ENCODE peak calls at places on chromosomes 1 and 21, in nine cellular contexts. V is H9, F is glutamatergic neuron, Y is GM10248, L is brain microvascular endothelial cell, C is HFF-Myc, Q is suprapubic skin, N is astrocyte, P is GM13977. U is an unnamed sample.

GRCh38 chr1:25541889-25542658 is 1.3 kb upstream of the LDLRAP1 start:
- DNase-seq in P (no peak), N (no peak), L (no peak), F (no peak), C (no peak), V (no peak), Y (no peak), Q (no peak), U (no peak)

GRCh38 chr21:29265690-29266479 is 32.8 kb upstream of the BACH1 start:
- DNase-seq in P (no peak), Y (peak), F (no peak), L (peak), N (no peak), C (no peak), V (no peak), Q (no peak), U (no peak)

GRCh38 chr1:43381609-43382008 is 8.0 kb downstream of the MED8 start:
- DNase-seq in Y (no peak), Q (no peak), L (no peak), N (no peak), V (no peak), P (no peak), C (no peak), F (no peak), U (no peak)

GRCh38 chr1:117664314-117664713 is 58.5 kb downstream of the TENT5C start:
- DNase-seq in V (no peak), C (no peak), Y (peak), N (no peak), L (no peak), P (peak), F (no peak), Q (no peak), U (no peak)

GRCh38 chr1:94479682-94480081 is 61.5 kb downstream of the ABCD3 start:
- DNase-seq in F (no peak), V (no peak), C (no peak), N (no peak), Q (no peak), L (no peak), P (no peak), Y (no peak), U (no peak)

GRCh38 chr1:174297351-174297750 is 138.0 kb downstream of the RABGAP1L start:
- DNase-seq in L (no peak), C (no peak), F (no peak), Y (no peak), Q (no peak), P (no peak), N (no peak), V (peak), U (peak)

GRCh38 chr21:36092676-36093075 is 22.9 kb downstream of the CBR1 start:
- DNase-seq in P (no peak), C (no peak), N (no peak), V (no peak), Q (no peak), L (no peak), F (no peak), Y (no peak), U (no peak)

GRCh38 chr1:68210027-68210426 is 22.3 kb downstream of the WLS start:
- DNase-seq in L (peak), P (no peak), F (no peak), C (no peak), N (no peak), Q (no peak), Y (no peak), V (no peak), U (no peak)

GRCh38 chr1:178947688-178948003 is 76.8 kb upstream of the ANGPTL1 start:
- DNase-seq in N (no peak), L (no peak), F (no peak), Q (no peak), Y (no peak), C (no peak), V (no peak), P (no peak), U (no peak)

GRCh38 chr1:246567258-246568235 is 1.3 kb downstream of the CNST start:
- DNase-seq in L (peak), V (no peak), Q (no peak), C (no peak), F (no peak), P (no peak), N (peak), Y (no peak), U (peak)

GRCh38 chr21:14833952-14834351 is 230.8 kb downstream of the NRIP1 start:
- DNase-seq in C (no peak), Y (no peak), Q (no peak), N (no peak), L (no peak), P (no peak), F (no peak), V (no peak), U (no peak)

GRCh38 chr1:77031101-77031662 is 163.9 kb downstream of the ST6GALNAC5 start:
- DNase-seq in N (peak), F (no peak), V (no peak), L (peak), C (peak), Y (no peak), Q (no peak), P (no peak), U (no peak)

GRCh38 chr1:11101347-11101746 is 1.7 kb upstream of the EXOSC10 start:
- DNase-seq in Q (no peak), V (no peak), L (no peak), C (no peak), N (no peak), Y (no peak), P (no peak), F (no peak), U (no peak)

GRCh38 chr1:68115308-68115707 is 64.9 kb upstream of the DIRAS3 start:
- DNase-seq in V (no peak), F (no peak), Q (no peak), L (no peak), P (no peak), C (no peak), Y (no peak), N (no peak), U (no peak)

GRCh38 chr1:66944330-66945274 is 19.8 kb downstream of the MIER1 start:
- DNase-seq in F (no peak), Y (no peak), Q (no peak), C (peak), P (no peak), N (peak), V (no peak), L (peak), U (no peak)

GRCh38 chr1:32413507-32414185 is 19.4 kb upstream of the BSDC1 start:
- DNase-seq in P (peak), L (peak), Q (no peak), F (no peak), Y (peak), V (peak), C (peak), N (no peak), U (peak)

GRCh38 chr1:167974698-167975097 is 37.8 kb upstream of the MPC2 start:
- DNase-seq in Q (no peak), V (no peak), P (no peak), C (no peak), L (no peak), F (no peak), Y (no peak), N (no peak), U (no peak)

GRCh38 chr1:151003175-151003574 is 3.5 kb downstream of the MINDY1 start:
- DNase-seq in P (no peak), N (no peak), Y (no peak), V (no peak), L (no peak), Q (no peak), C (no peak), F (no peak), U (no peak)

GRCh38 chr1:224617410-224618361 is 1.6 kb downstream of the CNIH3 start:
- DNase-seq in P (peak), L (no peak), N (no peak), V (no peak), Y (no peak), F (no peak), C (no peak), Q (no peak), U (peak)

GRCh38 chr1:110433803-110434202 is 17.1 kb upstream of the PROK1 start:
- DNase-seq in Q (peak), Y (no peak), F (peak), V (peak), P (no peak), N (peak), C (no peak), L (peak), U (peak)

GRCh38 chr1:82830695-82831380 is 1030.1 kb downstream of the ADGRL2 start:
- DNase-seq in N (no peak), F (no peak), L (no peak), V (no peak), Y (no peak), Q (no peak), P (no peak), C (no peak), U (no peak)

GRCh38 chr21:29737188-29737587 is 202.6 kb downstream of the GRIK1 start:
- DNase-seq in Y (no peak), C (no peak), N (no peak), F (no peak), L (no peak), Q (no peak), V (no peak), P (no peak), U (no peak)

GRCh38 chr1:230352537-230352936 is 73.6 kb downstream of the PGBD5 start:
- DNase-seq in V (no peak), Q (no peak), N (no peak), Y (no peak), P (no peak), F (no peak), C (no peak), L (no peak), U (no peak)

GRCh38 chr1:153685578-153686340 is 7.3 kb downstream of the NPR1 start:
- DNase-seq in L (no peak), N (no peak), P (peak), C (no peak), V (no peak), Q (no peak), F (no peak), Y (no peak), U (peak)

GRCh38 chr21:37593015-37593414 is 226.4 kb downstream of the DYRK1A start:
- DNase-seq in Q (no peak), N (no peak), F (no peak), Y (no peak), C (no peak), V (peak), L (no peak), P (no peak), U (peak)

GRCh38 chr1:156464825-156465452 is 35.6 kb downstream of the MEF2D start:
- DNase-seq in P (no peak), Y (no peak), C (no peak), L (peak), V (no peak), N (peak), Q (no peak), F (no peak), U (no peak)

GRCh38 chr1:40783001-40783905 is at the start of gene KCNQ4:
- DNase-seq in L (no peak), V (peak), C (no peak), P (peak), Y (no peak), Q (no peak), F (peak), N (no peak), U (peak)

GRCh38 chr1:92922378-92923035 is 38.8 kb downstream of the DIPK1A start:
- DNase-seq in N (peak), V (no peak), C (no peak), Q (no peak), Y (no peak), F (no peak), P (no peak), L (no peak), U (no peak)

GRCh38 chr1:234336359-234336758 is 36.9 kb upstream of the COA6 start:
- DNase-seq in L (no peak), F (no peak), N (no peak), C (no peak), Y (no peak), V (no peak), Q (no peak), P (no peak), U (no peak)

GRCh38 chr1:201551877-201552731 is 13.2 kb downstream of the NAV1 start:
- DNase-seq in Y (no peak), Q (no peak), C (no peak), N (peak), V (no peak), L (peak), F (no peak), P (no peak), U (no peak)

GRCh38 chr1:109186704-109187071 is 27.0 kb upstream of the SARS1 start:
- DNase-seq in Q (no peak), Y (no peak), L (no peak), C (no peak), P (no peak), N (peak), F (peak), V (no peak), U (no peak)

GRCh38 chr1:23798662-23799142 is 1.9 kb downstream of the GALE start:
- DNase-seq in Q (no peak), F (no peak), V (no peak), C (no peak), P (peak), N (no peak), Y (no peak), L (no peak), U (no peak)
- TF ChIP-seq CTCF in Q (no peak), F (no peak), V (peak), C (peak), P (peak), N (no peak), Y (no peak), L (peak), U (peak)

GRCh38 chr1:27301052-27301422 is 20.9 kb upstream of the TMEM222 start:
- DNase-seq in Q (peak), Y (no peak), C (no peak), L (no peak), N (no peak), F (no peak), V (no peak), P (no peak), U (no peak)
- TF ChIP-seq CTCF in Q (no peak), Y (no peak), C (no peak), L (no peak), N (no peak), F (peak), V (no peak), P (no peak), U (no peak)

DNA sequence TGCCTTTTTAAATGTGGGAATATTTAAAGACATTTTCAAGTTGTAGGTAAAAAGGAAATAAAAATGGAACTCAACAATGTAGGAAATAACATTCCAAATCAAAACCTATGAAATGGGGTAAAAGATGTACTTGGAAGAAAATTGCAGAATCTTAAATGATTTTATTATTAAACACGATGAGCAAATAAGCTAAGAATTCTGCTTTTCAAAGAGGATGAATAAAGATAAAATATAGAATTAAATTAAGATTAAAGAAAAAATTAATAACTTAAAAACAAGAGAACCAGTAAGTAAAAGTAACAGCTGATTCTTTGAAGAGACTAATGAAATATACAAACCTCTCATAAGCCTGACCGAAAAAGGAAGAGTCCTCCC is 74.0 kb downstream of the NPHP4 start:
- DNase-seq in N (no peak), P (no peak), Q (no peak), C (no peak), F (no peak), V (no peak), Y (no peak), L (no peak), U (no peak)
- TF ChIP-seq CTCF in N (no peak), P (no peak), Q (no peak), C (no peak), F (no peak), V (no peak), Y (no peak), L (no peak), U (no peak)

DNA sequence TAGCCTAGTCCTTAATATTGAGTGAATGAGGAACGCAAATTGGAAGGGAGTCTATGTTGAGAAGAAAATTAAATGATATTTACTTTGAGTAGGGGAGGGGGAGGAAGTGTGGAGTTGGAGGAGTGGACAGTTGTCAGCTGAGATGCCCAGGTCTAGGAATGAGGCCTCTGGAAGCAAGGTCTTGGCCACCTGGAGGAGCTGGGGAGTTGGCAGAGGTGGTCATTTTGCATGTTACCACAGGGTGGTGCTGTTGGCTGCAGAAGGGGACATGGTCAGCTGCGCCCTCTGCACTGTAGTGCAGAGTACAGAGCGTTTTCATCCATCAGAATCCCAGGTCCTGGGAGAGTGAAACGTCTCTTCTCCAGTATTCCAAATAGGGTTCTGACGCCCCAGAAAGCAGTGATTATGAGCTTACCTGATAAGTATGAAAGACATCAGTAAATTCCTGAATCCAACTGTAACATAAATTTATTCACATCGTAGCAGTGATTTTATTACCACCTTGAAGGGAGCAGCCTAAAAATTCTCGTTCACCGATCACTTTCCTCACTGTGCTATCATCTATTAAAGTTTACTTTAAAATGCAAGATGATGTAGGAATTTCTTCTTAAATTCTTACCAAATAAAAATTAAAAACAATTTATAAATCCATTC is 13.8 kb downstream of the PARK7 start:
- DNase-seq in N (peak), C (peak), F (peak), V (peak), Q (peak), P (peak), Y (peak), L (peak), U (peak)
- TF ChIP-seq CTCF in N (peak), C (peak), F (peak), V (peak), Q (peak), P (peak), Y (peak), L (peak), U (peak)

DNA sequence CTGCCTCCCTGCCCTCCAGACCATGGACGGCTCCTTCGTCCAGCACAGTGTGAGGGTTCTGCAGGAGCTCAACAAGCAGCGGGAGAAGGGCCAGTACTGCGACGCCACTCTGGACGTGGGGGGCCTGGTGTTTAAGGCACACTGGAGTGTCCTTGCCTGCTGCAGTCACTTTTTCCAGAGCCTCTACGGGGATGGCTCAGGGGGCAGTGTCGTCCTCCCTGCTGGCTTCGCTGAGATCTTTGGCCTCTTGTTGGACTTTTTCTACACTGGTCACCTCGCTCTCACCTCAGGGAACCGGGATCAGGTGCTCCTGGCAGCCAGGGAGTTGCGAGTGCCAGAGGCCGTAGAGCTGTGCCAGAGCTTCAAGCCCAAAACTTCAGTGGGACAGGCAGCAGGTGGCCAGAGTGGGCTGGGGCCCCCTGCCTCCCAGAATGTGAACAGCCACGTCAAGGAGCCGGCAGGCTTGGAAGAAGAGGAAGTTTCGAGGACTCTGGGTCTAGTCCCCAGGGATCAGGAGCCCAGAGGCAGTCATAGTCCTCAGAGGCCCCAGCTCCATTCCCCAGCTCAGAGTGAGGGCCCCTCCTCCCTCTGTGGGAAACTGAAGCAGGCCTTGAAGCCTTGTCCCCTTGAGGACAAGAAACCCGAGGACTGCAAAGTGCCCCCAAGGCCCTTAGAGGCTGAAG is 935 bp downstream of the ZBTB48 start:
- DNase-seq in N (no peak), L (no peak), Y (no peak), P (no peak), V (no peak), C (no peak), F (no peak), Q (no peak), U (peak)
- TF ChIP-seq CTCF in N (peak), L (peak), Y (no peak), P (no peak), V (peak), C (peak), F (no peak), Q (no peak), U (no peak)

DNA sequence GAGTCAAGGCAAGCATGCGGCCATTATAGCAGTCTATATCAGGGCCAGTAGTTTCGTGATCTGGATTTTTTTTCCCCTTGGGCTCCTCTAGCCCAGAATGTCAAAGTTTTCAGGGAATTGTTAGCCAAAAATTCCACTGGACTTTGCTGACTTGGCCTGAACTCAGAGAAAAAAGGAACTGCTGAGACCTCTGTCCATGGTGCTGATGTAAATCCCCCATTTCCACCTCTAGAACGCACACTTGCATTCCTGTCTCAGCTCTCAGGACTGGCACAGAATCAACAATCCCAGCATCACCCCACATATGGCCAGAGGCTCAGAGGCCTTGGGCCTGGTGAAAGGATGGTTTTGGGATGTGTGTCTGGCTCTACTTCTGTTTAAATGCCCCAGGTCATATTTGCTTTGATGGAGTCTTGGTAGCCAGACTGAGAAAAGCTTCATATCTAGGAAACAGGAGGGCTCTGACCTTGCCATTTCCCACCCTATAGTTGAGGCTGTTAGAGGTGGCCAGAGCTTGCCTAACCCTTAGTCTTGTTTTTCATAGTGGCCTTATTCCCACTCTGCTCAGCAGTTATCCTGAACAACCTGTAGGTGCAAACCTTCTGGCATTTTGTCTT is 16.9 kb upstream of the EFCAB14 start:
- DNase-seq in V (peak), C (peak), Y (peak), N (peak), Q (no peak), L (peak), P (peak), F (no peak), U (peak)
- TF ChIP-seq CTCF in V (peak), C (no peak), Y (peak), N (peak), Q (no peak), L (peak), P (peak), F (no peak), U (peak)

GRCh38 chr1:7754234-7754633 is 16.9 kb upstream of the VAMP3 start:
- DNase-seq in C (no peak), F (no peak), V (no peak), Y (no peak), P (no peak), Q (no peak), N (no peak), L (no peak), U (no peak)

GRCh38 chr1:7760245-7760644 is 10.9 kb upstream of the VAMP3 start:
- DNase-seq in Q (no peak), P (no peak), C (no peak), V (no peak), Y (no peak), F (no peak), N (peak), L (no peak), U (no peak)

GRCh38 chr1:7752512-7753417 is 18.3 kb upstream of the VAMP3 start:
- DNase-seq in L (peak), P (no peak), F (peak), N (peak), V (peak), Y (peak), C (peak), Q (no peak), U (peak)

GRCh38 chr1:7751174-7751573 is 19.9 kb upstream of the VAMP3 start:
- DNase-seq in P (no peak), N (no peak), Q (no peak), Y (no peak), F (no peak), L (no peak), C (no peak), V (no peak), U (no peak)

GRCh38 chr1:7755448-7755847 is 15.6 kb upstream of the VAMP3 start:
- DNase-seq in N (no peak), P (no peak), F (no peak), Q (no peak), Y (no peak), L (peak), C (no peak), V (no peak), U (peak)
- TF ChIP-seq CTCF in N (peak), P (peak), F (peak), Q (no peak), Y (peak), L (peak), C (peak), V (peak), U (peak)

U was measured in neural progenitor cell.